ENCODE peak calls at places on chromosomes 12 and 14, in six cellular contexts. Z is stimulated activated CD4-positive, alpha-beta T cell treated with anti-CD3 and anti-CD28 coated beads, Interleukin-1b, Interleukin-23, amount 100 ng/mL, for 48 hours; F is activated CD8-positive, alpha-beta T cell treated with anti-CD3 and anti-CD28 coated beads, Interleukin-2, amount 10 ng/mL, durations not matched to agents 7 days and 5 days; E is HEK293T; N is neuronal stem cell; X is GM19239. C is an unnamed sample.

GRCh38 chr12:127660961-127661360 is 606.0 kb upstream of the TMEM132C start:
- DNase-seq in Z (no peak), F (no peak), E (no peak), N (no peak), X (no peak), C (no peak)

GRCh38 chr12:82682326-82682725 is 4.4 kb upstream of the TMTC2 start:
- DNase-seq in Z (no peak), F (no peak), E (no peak), N (no peak), X (no peak), C (no peak)

GRCh38 chr12:104737682-104738370 is 220.3 kb downstream of the SLC41A2 start:
- DNase-seq in Z (no peak), F (no peak), E (no peak), N (no peak), X (no peak), C (no peak)

GRCh38 chr14:93946104-93946503 is 19.0 kb downstream of the FAM181A start:
- DNase-seq in Z (no peak), F (no peak), E (no peak), N (no peak), X (no peak), C (no peak)

GRCh38 chr14:69822456-69822855 is 25.4 kb upstream of the SLC10A1 start:
- DNase-seq in Z (no peak), F (no peak), E (no peak), N (no peak), X (no peak), C (no peak)

GRCh38 chr14:95040723-95041476 is 116.4 kb downstream of the DICER1 start:
- DNase-seq in Z (no peak), F (no peak), E (no peak), N (no peak), X (no peak), C (no peak)

GRCh38 chr12:100026241-100026640 is 41.5 kb upstream of the ANKS1B start:
- DNase-seq in Z (no peak), F (no peak), E (no peak), N (no peak), X (no peak), C (no peak)

GRCh38 chr12:103840399-103840880 is 594 bp downstream of the NT5DC3 start:
- DNase-seq in Z (peak; percentile 37), F (no peak), E (no peak), N (no peak), X (peak; percentile 8), C (no peak)

GRCh38 chr12:79402626-79403025 is 288.1 kb downstream of the PAWR start:
- DNase-seq in Z (no peak), F (no peak), E (no peak), N (no peak), X (no peak), C (no peak)

GRCh38 chr14:77872971-77873370 is 73.1 kb downstream of the ADCK1 start:
- DNase-seq in Z (no peak), F (no peak), E (no peak), N (no peak), X (no peak), C (no peak)

GRCh38 chr12:63843613-63844390 is 698 bp upstream of the SRGAP1 start:
- DNase-seq in Z (peak; percentile 80), F (peak; percentile 85), E (peak; percentile 84), N (peak; percentile 92), X (peak; percentile 88), C (peak; percentile 47)

GRCh38 chr12:113385282-113385882 is 18.3 kb downstream of the SDS start:
- DNase-seq in Z (no peak), F (no peak), E (no peak), N (no peak), X (no peak), C (no peak)

C was measured in T-helper 22 cell.